ENCODE peak calls at places on chromosomes 2 and 18, in six cellular contexts. Y is body of pancreas, A is adrenal gland, E is heart left ventricle, X is IMR-90, D is A549. G is an unnamed sample.

GRCh38 chr2:220503446-220503845 is 876.0 kb downstream of the SLC4A3 start:
- DNase-seq in X (no peak), E (no peak), D (no peak), Y (no peak), A (no peak), G (no peak)

GRCh38 chr18:9135912-9136314 is 668 bp upstream of the ANKRD12 start:
- DNase-seq in A (no peak), E (no peak), X (peak; percentile 19), D (peak; percentile 41), Y (peak; percentile 59), G (no peak)

GRCh38 chr2:226247289-226248275 is 552.0 kb downstream of the IRS1 start:
- DNase-seq in Y (no peak), A (no peak), E (no peak), D (peak; percentile 79), X (peak; percentile 21), G (no peak)

GRCh38 chr2:53755022-53755630 is 12.5 kb upstream of the CHAC2 start:
- DNase-seq in E (no peak), Y (no peak), A (peak; percentile 47), D (no peak), X (no peak), G (no peak)

GRCh38 chr2:10141736-10142639 is 19.4 kb downstream of the RRM2 start:
- DNase-seq in Y (peak; percentile 49), X (no peak), E (no peak), D (peak; percentile 58), A (peak; percentile 51), G (no peak)

GRCh38 chr18:79708412-79708811 is 28.8 kb downstream of the CTDP1 start:
- DNase-seq in X (no peak), E (no peak), A (no peak), D (no peak), Y (no peak), G (no peak)

GRCh38 chr2:196587061-196587460 is 52.5 kb upstream of the CCDC150 start:
- DNase-seq in Y (no peak), D (no peak), A (no peak), E (no peak), X (no peak), G (no peak)

GRCh38 chr2:18682681-18683080 is 93.3 kb upstream of the NT5C1B start:
- DNase-seq in D (no peak), A (no peak), Y (no peak), X (no peak), E (no peak), G (no peak)

GRCh38 chr18:63111549-63112402 is 207.8 kb downstream of the BCL2 start:
- DNase-seq in D (no peak), Y (peak; percentile 54), A (no peak), X (no peak), E (no peak), G (no peak)

GRCh38 chr18:34658101-34658500 is 52.0 kb upstream of the DTNA start:
- DNase-seq in E (no peak), D (no peak), Y (no peak), A (no peak), X (no peak), G (no peak)

GRCh38 chr2:29518988-29519925 is 402.1 kb downstream of the ALK start:
- DNase-seq in X (peak; percentile 84), E (no peak), A (peak; percentile 34), Y (peak; percentile 85), D (no peak), G (no peak)

GRCh38 chr2:205053827-205054410 is 508.6 kb downstream of the PARD3B start:
- DNase-seq in Y (no peak), X (peak; percentile 52), D (no peak), E (no peak), A (no peak), G (no peak)

GRCh38 chr2:201116959-201117734 is 1.2 kb downstream of the CFLAR start:
- DNase-seq in Y (peak; percentile 89), A (peak; percentile 77), X (peak; percentile 86), E (peak; percentile 71), D (peak; percentile 88), G (peak; percentile 95)

GRCh38 chr18:69626643-69627242 is 226.1 kb downstream of the DOK6 start:
- DNase-seq in D (peak; percentile 0), Y (no peak), X (peak; percentile 4), A (no peak), E (no peak), G (no peak)

GRCh38 chr18:32422978-32423740 is 47.5 kb downstream of the GAREM1 start:
- DNase-seq in Y (no peak), D (no peak), X (no peak), E (no peak), A (no peak), G (no peak)

GRCh38 chr2:229230911-229231310 is 40.2 kb downstream of the PID1 start:
- DNase-seq in D (no peak), E (peak; percentile 47), X (no peak), A (no peak), Y (no peak), G (no peak)

GRCh38 chr2:14303366-14304115 is 329.0 kb upstream of the LRATD1 start:
- DNase-seq in E (no peak), Y (no peak), X (no peak), A (no peak), D (no peak), G (no peak)

GRCh38 chr18:44079602-44080001 is 601.1 kb upstream of the SETBP1 start:
- DNase-seq in X (peak; percentile 70), Y (no peak), A (no peak), E (no peak), D (no peak), G (no peak)

GRCh38 chr2:85723707-85724360 is 29.7 kb downstream of the GNLY start:
- DNase-seq in X (peak; percentile 50), A (no peak), E (no peak), Y (no peak), D (no peak), G (no peak)

GRCh38 chr2:35501076-35501475 is 854.5 kb upstream of the CRIM1 start:
- DNase-seq in A (no peak), Y (no peak), D (no peak), X (no peak), E (no peak), G (no peak)

GRCh38 chr2:35503311-35503710 is 852.3 kb upstream of the CRIM1 start:
- DNase-seq in X (no peak), Y (no peak), A (no peak), E (no peak), D (no peak), G (no peak)

GRCh38 chr2:35504419-35504818 is 851.2 kb upstream of the CRIM1 start:
- DNase-seq in Y (no peak), X (no peak), E (no peak), A (no peak), D (no peak), G (no peak)

GRCh38 chr2:35508601-35509000 is 847.0 kb upstream of the CRIM1 start:
- DNase-seq in E (no peak), Y (no peak), D (no peak), X (no peak), A (no peak), G (no peak)

GRCh38 chr2:35503738-35504160 is 851.8 kb upstream of the CRIM1 start:
- DNase-seq in D (no peak), X (no peak), A (no peak), E (no peak), Y (no peak), G (no peak)
- TF ChIP-seq POLR2A in D (no peak), X (no peak), A (no peak), E (no peak), Y (no peak), G (no peak)

GRCh38 chr2:32043561-32043960 is 4.0 kb upstream of the DPY30 start:
- DNase-seq in X (no peak), Y (no peak), D (no peak), A (no peak), E (no peak), G (no peak)

DNA sequence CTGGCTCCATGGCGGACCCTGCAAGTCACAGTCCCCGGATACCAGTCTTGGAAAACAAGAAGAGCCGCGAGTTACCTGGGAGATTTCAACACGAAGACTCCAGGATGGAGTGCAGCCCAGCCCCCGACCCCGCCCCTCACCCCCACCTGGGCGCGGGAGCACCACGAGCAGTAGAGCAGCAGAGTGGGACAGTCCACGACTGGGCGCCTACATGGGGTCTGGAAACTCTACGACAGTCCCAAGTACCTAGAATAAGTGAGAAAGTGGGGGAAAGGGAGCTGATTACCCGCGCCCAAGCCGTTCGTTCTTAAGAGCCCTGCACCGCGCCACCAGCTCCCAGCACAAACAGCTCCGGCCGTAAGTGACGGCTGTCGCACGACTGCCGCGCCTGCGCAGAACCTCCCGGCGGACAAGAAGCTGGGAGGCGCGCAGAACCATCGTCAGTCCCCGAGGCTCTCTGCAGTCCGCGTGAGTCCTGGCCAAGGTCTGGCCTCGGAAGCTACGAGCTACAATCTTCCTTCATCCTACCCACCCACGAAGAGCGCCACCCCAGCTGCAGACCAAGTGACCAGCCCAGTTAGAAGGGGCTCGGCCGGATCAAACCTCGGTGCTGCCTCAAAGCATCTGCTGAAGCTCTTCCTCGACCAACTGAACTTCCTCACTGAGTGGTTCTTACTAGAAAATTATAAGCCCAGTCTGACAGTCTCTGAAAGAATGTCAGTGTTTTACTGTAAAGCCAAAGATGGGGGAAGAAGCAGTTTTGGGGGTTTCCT is at the start of gene DPY30:
- DNase-seq in Y (peak; percentile 94), E (peak; percentile 93), D (peak; percentile 97), X (peak; percentile 92), A (peak; percentile 94), G (peak; percentile 96)
- TF ChIP-seq POLR2A in Y (peak; percentile 93), E (peak; percentile 89), D (peak; percentile 100), X (peak; percentile 69), A (peak; percentile 95), G (no peak)

GRCh38 chr2:236943068-236943467 is 142.6 kb upstream of the COPS8 start:
- DNase-seq in E (no peak), D (no peak), Y (no peak), A (no peak), X (no peak), G (peak; percentile 85)
- TF ChIP-seq POLR2A in E (no peak), D (no peak), Y (no peak), A (no peak), X (no peak), G (no peak)

GRCh38 chr2:215707608-215708007 is 271.7 kb upstream of the FN1 start:
- DNase-seq in E (no peak), D (no peak), Y (no peak), X (no peak), A (no peak), G (no peak)

GRCh38 chr2:215713393-215713792 is 277.5 kb upstream of the FN1 start:
- DNase-seq in D (peak; percentile 42), Y (no peak), X (peak; percentile 90), E (no peak), A (no peak), G (no peak)

GRCh38 chr2:215712219-215712849 is 276.5 kb upstream of the FN1 start:
- DNase-seq in E (no peak), A (no peak), D (peak; percentile 29), Y (no peak), X (no peak), G (no peak)

GRCh38 chr2:215712850-215713230 is 277.0 kb upstream of the FN1 start:
- DNase-seq in E (no peak), X (peak; percentile 47), Y (no peak), A (no peak), D (peak; percentile 68), G (no peak)

DNA sequence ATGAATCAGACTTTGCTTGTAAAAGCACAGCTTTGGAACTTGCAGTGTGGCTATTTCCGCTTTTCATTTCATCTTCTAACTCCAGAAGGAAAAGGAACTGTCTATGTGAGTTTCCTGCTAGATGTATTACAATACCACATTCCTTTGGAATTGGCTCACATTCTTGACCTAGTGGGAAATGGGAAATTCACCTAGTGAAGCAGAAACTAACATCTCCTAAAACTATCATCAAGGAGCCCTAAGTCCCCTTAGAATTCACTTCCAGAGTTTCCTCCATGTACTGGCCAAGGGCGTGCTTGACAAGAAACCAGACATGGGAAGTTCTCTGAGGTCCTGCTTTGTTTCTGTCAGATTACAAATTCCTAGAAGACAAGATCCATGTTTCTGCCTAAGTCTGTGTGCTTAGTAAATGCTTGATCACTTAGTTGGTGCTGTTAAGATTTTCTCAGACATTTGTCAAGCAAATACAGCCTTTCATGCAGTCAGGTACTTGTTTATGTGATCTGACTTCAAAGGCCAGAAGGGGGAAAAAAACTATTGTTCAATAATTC is 275.7 kb upstream of the FN1 start:
- DNase-seq in E (no peak), D (peak; percentile 48), Y (no peak), A (no peak), X (peak; percentile 78), G (no peak)
- TF ChIP-seq POLR2A in E (no peak), D (no peak), Y (no peak), A (no peak), X (no peak), G (no peak)

G was measured in esophagus muscularis mucosa.